ENCODE peak calls at places on chromosomes 11 and 22, in six cellular contexts. One of them, this sample, is unnamed.
A peak's percentile ranks its signal among the peaks of the same experiment; 100 is the strongest.

GRCh38 chr11:102971766-102972165 is 16.2 kb upstream of the MMP13 start:
- DNase-seq in thoracic aorta: no peak
- DNase-seq in OCI-LY7: no peak
- DNase-seq in endothelial cell of umbilical vein: no peak
- DNase-seq in SK-N-SH: no peak
- DNase-seq in fibroblast of villous mesenchyme: peak; percentile 36
- DNase-seq in this sample: no peak

GRCh38 chr22:18954941-18955571 is 19.0 kb upstream of the PRODH start:
- DNase-seq in endothelial cell of umbilical vein: no peak
- DNase-seq in fibroblast of villous mesenchyme: no peak
- DNase-seq in thoracic aorta: no peak
- DNase-seq in SK-N-SH: no peak
- DNase-seq in OCI-LY7: no peak
- DNase-seq in this sample: no peak

GRCh38 chr11:34075178-34075820 is 23.8 kb downstream of the CAPRIN1 start:
- DNase-seq in fibroblast of villous mesenchyme: peak; percentile 75
- DNase-seq in endothelial cell of umbilical vein: peak; percentile 40
- DNase-seq in thoracic aorta: no peak
- DNase-seq in OCI-LY7: no peak
- DNase-seq in SK-N-SH: no peak
- DNase-seq in this sample: no peak

GRCh38 chr11:79139900-79140299 is 300.9 kb downstream of the TENM4 start:
- DNase-seq in fibroblast of villous mesenchyme: no peak
- DNase-seq in thoracic aorta: no peak
- DNase-seq in endothelial cell of umbilical vein: no peak
- DNase-seq in SK-N-SH: no peak
- DNase-seq in OCI-LY7: no peak
- DNase-seq in this sample: peak; percentile 18

GRCh38 chr22:17257578-17257977 is 38.3 kb upstream of the ADA2 start:
- DNase-seq in thoracic aorta: no peak
- DNase-seq in endothelial cell of umbilical vein: no peak
- DNase-seq in fibroblast of villous mesenchyme: no peak
- DNase-seq in OCI-LY7: peak; percentile 67
- DNase-seq in SK-N-SH: no peak
- DNase-seq in this sample: no peak

GRCh38 chr11:116427337-116427902 is 345.4 kb downstream of the BUD13 start:
- DNase-seq in SK-N-SH: no peak
- DNase-seq in endothelial cell of umbilical vein: no peak
- DNase-seq in fibroblast of villous mesenchyme: no peak
- DNase-seq in thoracic aorta: no peak
- DNase-seq in OCI-LY7: no peak
- DNase-seq in this sample: no peak

GRCh38 chr11:58391879-58392278 is 14.8 kb downstream of the OR5B3 start:
- DNase-seq in OCI-LY7: no peak
- DNase-seq in thoracic aorta: no peak
- DNase-seq in fibroblast of villous mesenchyme: peak; percentile 28
- DNase-seq in endothelial cell of umbilical vein: no peak
- DNase-seq in SK-N-SH: no peak
- DNase-seq in this sample: no peak

GRCh38 chr11:75347781-75348613 is 3.5 kb downstream of the ARRB1 start:
- DNase-seq in fibroblast of villous mesenchyme: peak; percentile 95
- DNase-seq in SK-N-SH: peak; percentile 31
- DNase-seq in OCI-LY7: no peak
- DNase-seq in thoracic aorta: no peak
- DNase-seq in endothelial cell of umbilical vein: peak; percentile 94
- DNase-seq in this sample: no peak

GRCh38 chr22:42697542-42698013 is 23.1 kb downstream of the A4GALT start:
- DNase-seq in fibroblast of villous mesenchyme: peak; percentile 89
- DNase-seq in endothelial cell of umbilical vein: peak; percentile 40
- DNase-seq in SK-N-SH: no peak
- DNase-seq in OCI-LY7: no peak
- DNase-seq in thoracic aorta: peak; percentile 85
- DNase-seq in this sample: no peak

GRCh38 chr11:116984589-116984988 is 113.6 kb downstream of the SIK3 start:
- DNase-seq in fibroblast of villous mesenchyme: peak; percentile 96
- DNase-seq in endothelial cell of umbilical vein: no peak
- DNase-seq in thoracic aorta: no peak
- DNase-seq in OCI-LY7: no peak
- DNase-seq in SK-N-SH: no peak
- DNase-seq in this sample: no peak

GRCh38 chr11:82775736-82776346 is 42.2 kb upstream of the FAM181B start:
- DNase-seq in OCI-LY7: peak; percentile 51
- DNase-seq in fibroblast of villous mesenchyme: peak; percentile 57
- DNase-seq in SK-N-SH: peak; percentile 32
- DNase-seq in endothelial cell of umbilical vein: peak; percentile 85
- DNase-seq in thoracic aorta: no peak
- DNase-seq in this sample: peak; percentile 35

GRCh38 chr11:9075441-9076000 is 15.9 kb downstream of the SCUBE2 start:
- DNase-seq in thoracic aorta: no peak
- DNase-seq in OCI-LY7: no peak
- DNase-seq in SK-N-SH: peak; percentile 50
- DNase-seq in fibroblast of villous mesenchyme: no peak
- DNase-seq in endothelial cell of umbilical vein: no peak
- DNase-seq in this sample: no peak

GRCh38 chr11:129636926-129637325 is 178.7 kb upstream of the TMEM45B start:
- DNase-seq in SK-N-SH: no peak
- DNase-seq in thoracic aorta: no peak
- DNase-seq in fibroblast of villous mesenchyme: no peak
- DNase-seq in endothelial cell of umbilical vein: no peak
- DNase-seq in OCI-LY7: no peak
- DNase-seq in this sample: no peak

GRCh38 chr11:61816736-61817455 is at the start of gene FADS1:
- DNase-seq in fibroblast of villous mesenchyme: peak; percentile 98
- DNase-seq in OCI-LY7: no peak
- DNase-seq in thoracic aorta: peak; percentile 61
- DNase-seq in endothelial cell of umbilical vein: peak; percentile 97
- DNase-seq in SK-N-SH: peak; percentile 95
- DNase-seq in this sample: peak; percentile 92

GRCh38 chr11:69205929-69206612 is 50.3 kb downstream of the SMIM38 start:
- DNase-seq in thoracic aorta: no peak
- DNase-seq in endothelial cell of umbilical vein: no peak
- DNase-seq in OCI-LY7: no peak
- DNase-seq in fibroblast of villous mesenchyme: no peak
- DNase-seq in SK-N-SH: no peak
- DNase-seq in this sample: no peak

GRCh38 chr11:121035823-121036222 is 11.9 kb downstream of the TBCEL start:
- DNase-seq in SK-N-SH: no peak
- DNase-seq in OCI-LY7: no peak
- DNase-seq in fibroblast of villous mesenchyme: peak; percentile 80
- DNase-seq in endothelial cell of umbilical vein: no peak
- DNase-seq in thoracic aorta: no peak
- DNase-seq in this sample: peak; percentile 23

GRCh38 chr11:50423208-50423607 is 390.5 kb downstream of the OR4C45 start:
- DNase-seq in endothelial cell of umbilical vein: no peak
- DNase-seq in OCI-LY7: no peak
- DNase-seq in thoracic aorta: no peak
- DNase-seq in fibroblast of villous mesenchyme: no peak
- DNase-seq in SK-N-SH: no peak
- DNase-seq in this sample: no peak

GRCh38 chr11:69390561-69390960 is 90.9 kb upstream of the LINC01488 start:
- DNase-seq in thoracic aorta: no peak
- DNase-seq in OCI-LY7: no peak
- DNase-seq in fibroblast of villous mesenchyme: no peak
- DNase-seq in endothelial cell of umbilical vein: no peak
- DNase-seq in SK-N-SH: peak; percentile 22
- DNase-seq in this sample: no peak

GRCh38 chr11:59758638-59759037 is 3.5 kb downstream of the STX3 start:
- DNase-seq in thoracic aorta: no peak
- DNase-seq in OCI-LY7: no peak
- DNase-seq in SK-N-SH: no peak
- DNase-seq in endothelial cell of umbilical vein: no peak
- DNase-seq in fibroblast of villous mesenchyme: no peak
- DNase-seq in this sample: no peak

GRCh38 chr11:41382927-41383326 is 76.5 kb downstream of the LRRC4C start:
- DNase-seq in endothelial cell of umbilical vein: no peak
- DNase-seq in fibroblast of villous mesenchyme: no peak
- DNase-seq in thoracic aorta: no peak
- DNase-seq in OCI-LY7: no peak
- DNase-seq in SK-N-SH: no peak
- DNase-seq in this sample: no peak

GRCh38 chr11:60902625-60903024 is 3.8 kb downstream of the PRPF19 start:
- DNase-seq in OCI-LY7: no peak
- DNase-seq in thoracic aorta: no peak
- DNase-seq in SK-N-SH: no peak
- DNase-seq in fibroblast of villous mesenchyme: no peak
- DNase-seq in endothelial cell of umbilical vein: no peak
- DNase-seq in this sample: no peak

GRCh38 chr22:17167486-17167885 is 8.4 kb upstream of the HDHD5 start:
- DNase-seq in OCI-LY7: no peak
- DNase-seq in thoracic aorta: no peak
- DNase-seq in endothelial cell of umbilical vein: no peak
- DNase-seq in fibroblast of villous mesenchyme: no peak
- DNase-seq in SK-N-SH: no peak
- DNase-seq in this sample: no peak

GRCh38 chr11:114678125-114679036 is at the start of gene NXPE2:
- DNase-seq in endothelial cell of umbilical vein: no peak
- DNase-seq in OCI-LY7: no peak
- DNase-seq in thoracic aorta: no peak
- DNase-seq in fibroblast of villous mesenchyme: peak; percentile 79
- DNase-seq in SK-N-SH: no peak
- DNase-seq in this sample: no peak

GRCh38 chr11:67273260-67273990 is 7.2 kb downstream of the GRK2 start:
- DNase-seq in OCI-LY7: peak; percentile 65
- DNase-seq in SK-N-SH: no peak
- DNase-seq in endothelial cell of umbilical vein: no peak
- DNase-seq in fibroblast of villous mesenchyme: no peak
- DNase-seq in thoracic aorta: no peak
- DNase-seq in this sample: no peak

GRCh38 chr11:48098024-48098423 is 117.7 kb downstream of the PTPRJ start:
- DNase-seq in fibroblast of villous mesenchyme: no peak
- DNase-seq in SK-N-SH: no peak
- DNase-seq in endothelial cell of umbilical vein: no peak
- DNase-seq in thoracic aorta: no peak
- DNase-seq in OCI-LY7: no peak
- DNase-seq in this sample: no peak

GRCh38 chr11:104946907-104947306 is 21.5 kb downstream of the CASP4 start:
- DNase-seq in OCI-LY7: peak; percentile 37
- DNase-seq in SK-N-SH: no peak
- DNase-seq in endothelial cell of umbilical vein: peak; percentile 74
- DNase-seq in thoracic aorta: no peak
- DNase-seq in fibroblast of villous mesenchyme: peak; percentile 66
- DNase-seq in this sample: peak; percentile 39

GRCh38 chr11:71096751-71097388 is 155.5 kb downstream of the SHANK2 start:
- DNase-seq in thoracic aorta: no peak
- DNase-seq in OCI-LY7: no peak
- DNase-seq in fibroblast of villous mesenchyme: no peak
- DNase-seq in SK-N-SH: no peak
- DNase-seq in endothelial cell of umbilical vein: no peak
- DNase-seq in this sample: no peak

GRCh38 chr11:132821027-132821426 is 711.3 kb downstream of the OPCML start:
- DNase-seq in OCI-LY7: no peak
- DNase-seq in thoracic aorta: no peak
- DNase-seq in endothelial cell of umbilical vein: no peak
- DNase-seq in SK-N-SH: peak; percentile 35
- DNase-seq in fibroblast of villous mesenchyme: no peak
- DNase-seq in this sample: no peak

GRCh38 chr22:40480996-40481395 is 110.6 kb downstream of the SGSM3 start:
- DNase-seq in endothelial cell of umbilical vein: peak; percentile 57
- DNase-seq in OCI-LY7: no peak
- DNase-seq in SK-N-SH: no peak
- DNase-seq in fibroblast of villous mesenchyme: no peak
- DNase-seq in thoracic aorta: no peak
- DNase-seq in this sample: no peak

GRCh38 chr11:107857550-107858216 is 904 bp downstream of the SLC35F2 start:
- DNase-seq in fibroblast of villous mesenchyme: peak; percentile 13
- DNase-seq in endothelial cell of umbilical vein: peak; percentile 53
- DNase-seq in SK-N-SH: no peak
- DNase-seq in thoracic aorta: no peak
- DNase-seq in OCI-LY7: no peak
- DNase-seq in this sample: no peak

GRCh38 chr11:107858217-107859070 is at the start of gene SLC35F2:
- DNase-seq in SK-N-SH: peak; percentile 86
- DNase-seq in fibroblast of villous mesenchyme: peak; percentile 39
- DNase-seq in endothelial cell of umbilical vein: peak; percentile 90
- DNase-seq in thoracic aorta: no peak
- DNase-seq in OCI-LY7: peak; percentile 91
- DNase-seq in this sample: peak; percentile 83

GRCh38 chr11:107856981-107857517 is 1.5 kb downstream of the SLC35F2 start:
- DNase-seq in thoracic aorta: no peak
- DNase-seq in SK-N-SH: no peak
- DNase-seq in endothelial cell of umbilical vein: no peak
- DNase-seq in OCI-LY7: no peak
- DNase-seq in fibroblast of villous mesenchyme: no peak
- DNase-seq in this sample: no peak

GRCh38 chr11:107859459-107860239 is 1.1 kb upstream of the SLC35F2 start:
- DNase-seq in OCI-LY7: peak; percentile 53
- DNase-seq in thoracic aorta: no peak
- DNase-seq in fibroblast of villous mesenchyme: peak; percentile 8
- DNase-seq in endothelial cell of umbilical vein: peak; percentile 49
- DNase-seq in SK-N-SH: peak; percentile 55
- DNase-seq in this sample: peak; percentile 47

GRCh38 chr11:107860688-107861087 is 2.1 kb upstream of the SLC35F2 start:
- DNase-seq in endothelial cell of umbilical vein: no peak
- DNase-seq in fibroblast of villous mesenchyme: no peak
- DNase-seq in thoracic aorta: no peak
- DNase-seq in OCI-LY7: no peak
- DNase-seq in SK-N-SH: peak; percentile 36
- DNase-seq in this sample: no peak
- TF ChIP-seq CTCF in endothelial cell of umbilical vein: no peak
- TF ChIP-seq CTCF in fibroblast of villous mesenchyme: no peak
- TF ChIP-seq CTCF in thoracic aorta: no peak
- TF ChIP-seq CTCF in OCI-LY7: no peak
- TF ChIP-seq CTCF in SK-N-SH: no peak
- TF ChIP-seq CTCF in this sample: no peak

GRCh38 chr11:63920870-63921417 is 4.0 kb upstream of the RCOR2 start:
- DNase-seq in thoracic aorta: no peak
- DNase-seq in endothelial cell of umbilical vein: no peak
- DNase-seq in SK-N-SH: no peak
- DNase-seq in OCI-LY7: peak; percentile 51
- DNase-seq in fibroblast of villous mesenchyme: no peak
- DNase-seq in this sample: peak; percentile 68
- TF ChIP-seq CTCF in thoracic aorta: peak; percentile 38
- TF ChIP-seq CTCF in endothelial cell of umbilical vein: peak; percentile 61
- TF ChIP-seq CTCF in SK-N-SH: peak; percentile 21
- TF ChIP-seq CTCF in OCI-LY7: peak; percentile 79
- TF ChIP-seq CTCF in fibroblast of villous mesenchyme: peak; percentile 59
- TF ChIP-seq CTCF in this sample: peak; percentile 70

GRCh38 chr22:20436309-20437252 is 1.0 kb downstream of the SCARF2 start:
- DNase-seq in SK-N-SH: peak; percentile 90
- DNase-seq in thoracic aorta: no peak
- DNase-seq in fibroblast of villous mesenchyme: peak; percentile 54
- DNase-seq in OCI-LY7: no peak
- DNase-seq in endothelial cell of umbilical vein: peak; percentile 20
- DNase-seq in this sample: no peak
- TF ChIP-seq CTCF in SK-N-SH: no peak
- TF ChIP-seq CTCF in thoracic aorta: no peak
- TF ChIP-seq CTCF in fibroblast of villous mesenchyme: no peak
- TF ChIP-seq CTCF in OCI-LY7: no peak
- TF ChIP-seq CTCF in endothelial cell of umbilical vein: no peak
- TF ChIP-seq CTCF in this sample: no peak

DNA sequence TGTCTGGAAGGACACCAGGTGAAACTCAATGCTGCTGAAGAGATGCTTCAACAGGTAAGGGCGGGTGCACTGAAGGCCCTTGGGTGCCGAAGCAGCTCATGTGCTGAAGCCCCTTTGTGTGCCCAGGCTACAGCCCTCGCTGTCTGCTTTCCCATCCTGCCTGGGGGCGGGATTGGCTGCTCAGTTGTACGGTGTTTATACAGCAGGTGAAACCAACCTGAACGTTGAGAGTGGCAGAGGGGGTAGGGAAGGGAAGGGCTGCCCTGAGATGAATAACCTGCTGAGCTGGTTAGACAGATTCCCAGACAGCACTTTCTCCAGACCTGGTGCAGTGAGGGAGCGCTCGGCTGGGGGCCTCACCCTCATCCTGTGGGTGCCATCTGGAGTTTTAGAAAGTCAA is 75.7 kb downstream of the CYB5R2 start:
- DNase-seq in OCI-LY7: no peak
- DNase-seq in thoracic aorta: no peak
- DNase-seq in SK-N-SH: no peak
- DNase-seq in endothelial cell of umbilical vein: no peak
- DNase-seq in fibroblast of villous mesenchyme: no peak
- DNase-seq in this sample: no peak
- TF ChIP-seq CTCF in OCI-LY7: no peak
- TF ChIP-seq CTCF in thoracic aorta: no peak
- TF ChIP-seq CTCF in SK-N-SH: no peak
- TF ChIP-seq CTCF in endothelial cell of umbilical vein: no peak
- TF ChIP-seq CTCF in fibroblast of villous mesenchyme: no peak
- TF ChIP-seq CTCF in this sample: no peak

This sample was measured in activated CD8-positive, alpha-beta T cell treated with anti-CD3 and anti-CD28 coated beads for 36 hours.